ENCODE peak calls at places on chromosomes 11 and 22, in ten cellular contexts. One of them, this sample, is unnamed. For H3K4me1, the result is how much of the 10 kb centered on the place peaks cover.

GRCh38 chr11:102807921-102808320 is 10.0 kb upstream of the MMP1 start:
- DNase-seq in mammary epithelial cell: no peak
- DNase-seq in aorta: no peak
- DNase-seq in tibial nerve: no peak
- DNase-seq in Karpas-422: peak
- DNase-seq in CD8-positive, alpha-beta T cell: no peak
- DNase-seq in sigmoid colon: no peak
- DNase-seq in mesendoderm: peak
- DNase-seq in IMR-90: peak
- DNase-seq in HAP-1: peak
- DNase-seq in this sample: no peak

GRCh38 chr11:47186937-47187681 is 875 bp upstream of the PACSIN3 start:
- DNase-seq in mammary epithelial cell: peak
- DNase-seq in aorta: peak
- DNase-seq in tibial nerve: peak
- DNase-seq in Karpas-422: peak
- DNase-seq in CD8-positive, alpha-beta T cell: no peak
- DNase-seq in sigmoid colon: peak
- DNase-seq in mesendoderm: peak
- DNase-seq in IMR-90: peak
- DNase-seq in HAP-1: peak
- DNase-seq in this sample: no peak

GRCh38 chr22:24156146-24156914 is 25.0 kb upstream of the SUSD2 start:
- DNase-seq in mammary epithelial cell: peak
- DNase-seq in aorta: peak
- DNase-seq in tibial nerve: no peak
- DNase-seq in Karpas-422: peak
- DNase-seq in CD8-positive, alpha-beta T cell: peak
- DNase-seq in sigmoid colon: no peak
- DNase-seq in mesendoderm: no peak
- DNase-seq in IMR-90: peak
- DNase-seq in HAP-1: no peak
- DNase-seq in this sample: no peak

GRCh38 chr11:57340228-57340627 is 2.1 kb downstream of the P2RX3 start:
- DNase-seq in mammary epithelial cell: no peak
- DNase-seq in aorta: no peak
- DNase-seq in tibial nerve: no peak
- DNase-seq in Karpas-422: peak
- DNase-seq in CD8-positive, alpha-beta T cell: no peak
- DNase-seq in sigmoid colon: no peak
- DNase-seq in mesendoderm: peak
- DNase-seq in IMR-90: no peak
- DNase-seq in HAP-1: peak
- DNase-seq in this sample: no peak

GRCh38 chr11:107018274-107018901 is at the start of gene GUCY1A2:
- DNase-seq in mammary epithelial cell: no peak
- DNase-seq in aorta: peak
- DNase-seq in tibial nerve: no peak
- DNase-seq in Karpas-422: no peak
- DNase-seq in CD8-positive, alpha-beta T cell: no peak
- DNase-seq in sigmoid colon: peak
- DNase-seq in mesendoderm: peak
- DNase-seq in IMR-90: no peak
- DNase-seq in HAP-1: no peak
- DNase-seq in this sample: peak

GRCh38 chr11:89293966-89294679 is 116.4 kb downstream of the TYR start:
- DNase-seq in mammary epithelial cell: no peak
- DNase-seq in aorta: peak
- DNase-seq in tibial nerve: no peak
- DNase-seq in Karpas-422: no peak
- DNase-seq in CD8-positive, alpha-beta T cell: no peak
- DNase-seq in sigmoid colon: peak
- DNase-seq in mesendoderm: peak
- DNase-seq in IMR-90: peak
- DNase-seq in HAP-1: no peak
- DNase-seq in this sample: peak

GRCh38 chr22:33038131-33038772 is 19.9 kb downstream of the SYN3 start:
- DNase-seq in mammary epithelial cell: peak
- DNase-seq in aorta: no peak
- DNase-seq in tibial nerve: no peak
- DNase-seq in Karpas-422: no peak
- DNase-seq in CD8-positive, alpha-beta T cell: no peak
- DNase-seq in sigmoid colon: no peak
- DNase-seq in mesendoderm: peak
- DNase-seq in IMR-90: no peak
- DNase-seq in HAP-1: no peak
- DNase-seq in this sample: no peak

GRCh38 chr11:71481101-71481960 is 28.3 kb downstream of the NADSYN1 start:
- DNase-seq in mammary epithelial cell: no peak
- DNase-seq in aorta: no peak
- DNase-seq in tibial nerve: no peak
- DNase-seq in Karpas-422: no peak
- DNase-seq in CD8-positive, alpha-beta T cell: no peak
- DNase-seq in sigmoid colon: no peak
- DNase-seq in mesendoderm: no peak
- DNase-seq in IMR-90: no peak
- DNase-seq in HAP-1: no peak
- DNase-seq in this sample: no peak

GRCh38 chr22:49394116-49394785 is 433.4 kb downstream of the BRD1 start:
- DNase-seq in mammary epithelial cell: no peak
- DNase-seq in aorta: no peak
- DNase-seq in tibial nerve: no peak
- DNase-seq in Karpas-422: no peak
- DNase-seq in CD8-positive, alpha-beta T cell: no peak
- DNase-seq in sigmoid colon: peak
- DNase-seq in mesendoderm: no peak
- DNase-seq in IMR-90: no peak
- DNase-seq in HAP-1: no peak
- DNase-seq in this sample: no peak

GRCh38 chr11:96339704-96340554 is 3.1 kb downstream of the MAML2 start:
- DNase-seq in mammary epithelial cell: no peak
- DNase-seq in aorta: no peak
- DNase-seq in tibial nerve: no peak
- DNase-seq in Karpas-422: no peak
- DNase-seq in CD8-positive, alpha-beta T cell: no peak
- DNase-seq in sigmoid colon: no peak
- DNase-seq in mesendoderm: no peak
- DNase-seq in IMR-90: peak
- DNase-seq in HAP-1: no peak
- DNase-seq in this sample: no peak
- H3K4me3 ChIP-seq in mammary epithelial cell: peak
- H3K4me3 ChIP-seq in aorta: peak
- H3K4me3 ChIP-seq in tibial nerve: peak
- H3K4me3 ChIP-seq in Karpas-422: no peak
- H3K4me3 ChIP-seq in CD8-positive, alpha-beta T cell: peak
- H3K4me3 ChIP-seq in sigmoid colon: peak
- H3K4me3 ChIP-seq in mesendoderm: no peak
- H3K4me3 ChIP-seq in IMR-90: peak
- H3K4me3 ChIP-seq in HAP-1: no peak
- H3K4me3 ChIP-seq in this sample: no peak

DNA sequence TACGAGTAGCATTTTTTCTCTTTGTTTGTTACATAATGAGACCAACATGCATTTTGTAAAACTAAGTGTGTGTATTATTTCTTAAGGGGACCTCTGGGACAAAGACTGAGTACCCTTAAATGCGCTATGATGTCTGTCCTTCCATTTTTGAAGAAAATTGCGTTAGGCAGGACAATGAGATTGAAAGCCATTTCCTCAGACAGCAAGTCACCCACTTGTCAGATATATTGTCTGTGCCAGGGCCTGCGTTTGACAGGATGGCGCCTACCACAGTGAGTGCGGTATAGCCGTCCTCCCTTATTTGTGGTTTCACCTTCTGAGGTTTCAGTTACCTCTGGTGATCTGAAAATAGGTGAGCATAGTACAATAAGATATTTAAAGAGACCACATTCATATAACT is 2.2 kb downstream of the AP2A2 start:
- DNase-seq in mammary epithelial cell: no peak
- DNase-seq in aorta: peak
- DNase-seq in tibial nerve: no peak
- DNase-seq in Karpas-422: no peak
- DNase-seq in CD8-positive, alpha-beta T cell: no peak
- DNase-seq in sigmoid colon: no peak
- DNase-seq in mesendoderm: no peak
- DNase-seq in IMR-90: no peak
- DNase-seq in HAP-1: peak
- DNase-seq in this sample: no peak
- H3K4me1 ChIP-seq in mammary epithelial cell: under half
- H3K4me1 ChIP-seq in aorta: under half
- H3K4me1 ChIP-seq in tibial nerve: half or more
- H3K4me1 ChIP-seq in Karpas-422: under half
- H3K4me1 ChIP-seq in CD8-positive, alpha-beta T cell: half or more
- H3K4me1 ChIP-seq in sigmoid colon: under half
- H3K4me1 ChIP-seq in mesendoderm: under half
- H3K4me1 ChIP-seq in IMR-90: under half
- H3K4me1 ChIP-seq in HAP-1: under half
- H3K4me1 ChIP-seq in this sample: under half

GRCh38 chr11:2305140-2305861 is 3.5 kb downstream of the TSPAN32 start:
- DNase-seq in mammary epithelial cell: peak
- DNase-seq in aorta: peak
- DNase-seq in tibial nerve: peak
- DNase-seq in Karpas-422: peak
- DNase-seq in CD8-positive, alpha-beta T cell: peak
- DNase-seq in sigmoid colon: peak
- DNase-seq in mesendoderm: peak
- DNase-seq in IMR-90: peak
- DNase-seq in HAP-1: peak
- DNase-seq in this sample: peak
- H3K4me3 ChIP-seq in mammary epithelial cell: no peak
- H3K4me3 ChIP-seq in aorta: no peak
- H3K4me3 ChIP-seq in tibial nerve: no peak
- H3K4me3 ChIP-seq in Karpas-422: no peak
- H3K4me3 ChIP-seq in CD8-positive, alpha-beta T cell: peak
- H3K4me3 ChIP-seq in sigmoid colon: peak
- H3K4me3 ChIP-seq in mesendoderm: no peak
- H3K4me3 ChIP-seq in IMR-90: no peak
- H3K4me3 ChIP-seq in HAP-1: no peak
- H3K4me3 ChIP-seq in this sample: no peak

GRCh38 chr11:27471067-27471587 is 1.5 kb downstream of the LGR4 start:
- DNase-seq in mammary epithelial cell: peak
- DNase-seq in aorta: no peak
- DNase-seq in tibial nerve: no peak
- DNase-seq in Karpas-422: no peak
- DNase-seq in CD8-positive, alpha-beta T cell: no peak
- DNase-seq in sigmoid colon: no peak
- DNase-seq in mesendoderm: peak
- DNase-seq in IMR-90: no peak
- DNase-seq in HAP-1: no peak
- DNase-seq in this sample: no peak

GRCh38 chr11:27469333-27469680 is 3.3 kb downstream of the LGR4 start:
- DNase-seq in mammary epithelial cell: no peak
- DNase-seq in aorta: no peak
- DNase-seq in tibial nerve: no peak
- DNase-seq in Karpas-422: no peak
- DNase-seq in CD8-positive, alpha-beta T cell: no peak
- DNase-seq in sigmoid colon: no peak
- DNase-seq in mesendoderm: no peak
- DNase-seq in IMR-90: no peak
- DNase-seq in HAP-1: no peak
- DNase-seq in this sample: no peak

GRCh38 chr11:27471588-27472397 is 797 bp downstream of the LGR4 start:
- DNase-seq in mammary epithelial cell: peak
- DNase-seq in aorta: peak
- DNase-seq in tibial nerve: no peak
- DNase-seq in Karpas-422: no peak
- DNase-seq in CD8-positive, alpha-beta T cell: no peak
- DNase-seq in sigmoid colon: peak
- DNase-seq in mesendoderm: peak
- DNase-seq in IMR-90: no peak
- DNase-seq in HAP-1: no peak
- DNase-seq in this sample: no peak

GRCh38 chr11:27468643-27469332 is 3.8 kb downstream of the LGR4 start:
- DNase-seq in mammary epithelial cell: peak
- DNase-seq in aorta: no peak
- DNase-seq in tibial nerve: no peak
- DNase-seq in Karpas-422: no peak
- DNase-seq in CD8-positive, alpha-beta T cell: no peak
- DNase-seq in sigmoid colon: no peak
- DNase-seq in mesendoderm: no peak
- DNase-seq in IMR-90: peak
- DNase-seq in HAP-1: no peak
- DNase-seq in this sample: no peak

DNA sequence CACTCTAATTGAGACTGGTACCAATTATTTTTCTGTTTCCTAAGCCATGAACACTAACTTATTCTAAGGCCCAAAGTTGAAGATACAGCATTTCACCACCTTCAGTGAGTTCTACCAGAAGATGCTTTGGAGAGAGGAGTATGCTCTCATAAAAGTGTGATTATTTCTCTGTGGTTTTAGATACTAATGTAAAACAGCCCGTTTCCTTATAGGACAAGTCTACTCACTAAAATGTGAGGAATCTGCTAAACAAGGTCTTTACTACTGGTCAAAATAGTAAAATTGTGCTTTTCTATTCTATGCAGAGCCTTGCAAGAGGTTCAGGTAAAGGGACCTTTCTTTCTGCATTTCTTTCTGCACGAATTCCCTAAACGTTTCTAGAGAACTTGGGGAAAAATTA is 2.4 kb downstream of the LGR4 start:
- DNase-seq in mammary epithelial cell: no peak
- DNase-seq in aorta: no peak
- DNase-seq in tibial nerve: no peak
- DNase-seq in Karpas-422: no peak
- DNase-seq in CD8-positive, alpha-beta T cell: no peak
- DNase-seq in sigmoid colon: no peak
- DNase-seq in mesendoderm: no peak
- DNase-seq in IMR-90: no peak
- DNase-seq in HAP-1: no peak
- DNase-seq in this sample: no peak
- H3K4me1 ChIP-seq in mammary epithelial cell: half or more
- H3K4me1 ChIP-seq in aorta: under half
- H3K4me1 ChIP-seq in tibial nerve: under half
- H3K4me1 ChIP-seq in Karpas-422: under half
- H3K4me1 ChIP-seq in CD8-positive, alpha-beta T cell: under half
- H3K4me1 ChIP-seq in sigmoid colon: under half
- H3K4me1 ChIP-seq in mesendoderm: under half
- H3K4me1 ChIP-seq in IMR-90: under half
- H3K4me1 ChIP-seq in HAP-1: under half
- H3K4me1 ChIP-seq in this sample: under half

DNA sequence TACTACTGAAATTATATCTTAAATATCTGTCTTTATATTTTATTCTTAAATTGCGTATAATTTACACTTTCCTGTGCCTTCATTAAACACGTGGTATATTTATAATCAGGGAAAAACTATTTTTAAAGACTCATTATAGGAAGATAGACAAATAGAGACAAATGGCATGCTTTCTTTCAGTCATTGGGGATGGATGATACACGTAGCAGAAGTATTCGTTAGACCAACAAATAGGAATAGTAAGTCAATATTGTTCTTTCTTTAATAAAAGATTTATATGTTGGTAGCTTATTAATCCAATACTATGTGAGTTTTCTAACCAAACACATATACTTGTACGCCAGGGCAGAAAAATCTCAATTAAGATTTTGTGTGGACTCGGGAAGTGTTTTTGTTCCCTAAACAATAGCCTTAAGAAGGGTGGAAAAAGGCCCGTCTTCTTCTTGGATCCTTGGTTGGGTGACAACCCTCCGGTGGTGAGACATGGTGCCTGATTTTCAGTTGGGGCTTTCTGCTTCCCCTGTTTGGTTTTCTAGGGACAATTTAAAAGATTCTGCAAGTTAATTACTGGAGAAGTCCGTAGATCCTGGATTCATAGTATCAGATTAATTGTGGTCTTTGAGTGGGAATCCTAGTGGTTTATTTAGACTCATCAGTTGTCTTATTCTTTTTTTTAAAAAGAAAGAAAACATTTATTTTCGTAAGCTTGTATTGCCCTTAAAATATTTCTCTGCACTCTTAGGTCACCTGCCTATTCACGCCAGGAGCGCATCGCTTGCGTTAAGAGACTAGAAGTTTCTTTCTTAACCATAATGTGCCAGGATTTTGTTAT is 83.5 kb upstream of the WNT7B start:
- DNase-seq in mammary epithelial cell: peak
- DNase-seq in aorta: no peak
- DNase-seq in tibial nerve: peak
- DNase-seq in Karpas-422: no peak
- DNase-seq in CD8-positive, alpha-beta T cell: no peak
- DNase-seq in sigmoid colon: peak
- DNase-seq in mesendoderm: no peak
- DNase-seq in IMR-90: no peak
- DNase-seq in HAP-1: no peak
- DNase-seq in this sample: no peak
- H3K4me3 ChIP-seq in mammary epithelial cell: peak
- H3K4me3 ChIP-seq in aorta: no peak
- H3K4me3 ChIP-seq in tibial nerve: no peak
- H3K4me3 ChIP-seq in Karpas-422: no peak
- H3K4me3 ChIP-seq in CD8-positive, alpha-beta T cell: no peak
- H3K4me3 ChIP-seq in sigmoid colon: peak
- H3K4me3 ChIP-seq in mesendoderm: no peak
- H3K4me3 ChIP-seq in IMR-90: no peak
- H3K4me3 ChIP-seq in HAP-1: no peak
- H3K4me3 ChIP-seq in this sample: no peak

This sample was measured in RWPE2.